ENCODE peak calls at places on chromosome 9, in seven cellular contexts. T is progenitor cell of endocrine pancreas, A is cardiac muscle cell, X is HCT116, Z is stomach, C is right lobe of liver, M is dorsolateral prefrontal cortex. E is an unnamed sample.

GRCh38 chr9:74132986-74133385 is 364.1 kb upstream of the RORB start:
- DNase-seq in M (no peak), C (no peak), Z (no peak), A (no peak), X (no peak), T (no peak), E (no peak)

GRCh38 chr9:137705443-137705863 is 86.6 kb downstream of the EHMT1 start:
- DNase-seq in Z (no peak), X (no peak), C (no peak), A (no peak), T (no peak), M (no peak), E (no peak)

GRCh38 chr9:20178679-20179078 is 389.8 kb upstream of the SLC24A2 start:
- DNase-seq in A (no peak), M (no peak), T (no peak), Z (no peak), X (no peak), C (no peak), E (no peak)

GRCh38 chr9:87340391-87340790 is 157.3 kb upstream of the DAPK1 start:
- DNase-seq in M (no peak), T (no peak), Z (no peak), X (no peak), A (no peak), C (no peak), E (no peak)

GRCh38 chr9:38380872-38381534 is 11.5 kb upstream of the ALDH1B1 start:
- DNase-seq in A (no peak), M (no peak), T (peak), X (no peak), C (peak), Z (no peak), E (no peak)

GRCh38 chr9:2872307-2872940 is 28.5 kb upstream of the PUM3 start:
- DNase-seq in A (peak), Z (no peak), T (no peak), C (no peak), X (peak), M (no peak), E (no peak)

GRCh38 chr9:122463828-122464632 is 13.7 kb downstream of the OR1J1 start:
- DNase-seq in Z (no peak), M (no peak), A (peak), T (no peak), X (peak), C (no peak), E (no peak)

GRCh38 chr9:70590264-70590646 is 175.8 kb upstream of the KLF9 start:
- DNase-seq in A (no peak), C (no peak), T (no peak), Z (no peak), M (no peak), X (no peak), E (no peak)

GRCh38 chr9:104087894-104088293 is 6.2 kb upstream of the SMC2 start:
- DNase-seq in T (no peak), M (no peak), X (no peak), C (no peak), Z (no peak), A (no peak), E (no peak)

GRCh38 chr9:6055213-6055612 is 39.8 kb upstream of the RANBP6 start:
- DNase-seq in Z (peak), M (peak), X (peak), A (peak), T (no peak), C (no peak), E (no peak)

GRCh38 chr9:77981332-77981731 is 50.3 kb downstream of the GNAQ start:
- DNase-seq in Z (peak), T (no peak), M (no peak), X (no peak), C (no peak), A (no peak), E (no peak)

GRCh38 chr9:74577956-74578355 is 80.8 kb downstream of the RORB start:
- DNase-seq in A (no peak), Z (no peak), C (no peak), X (peak), M (no peak), T (no peak), E (no peak)

GRCh38 chr9:38437193-38437823 is 13.1 kb upstream of the IGFBPL1 start:
- DNase-seq in X (no peak), A (peak), T (no peak), Z (peak), M (no peak), C (no peak), E (no peak)

GRCh38 chr9:89387197-89387849 is 69.0 kb downstream of the SECISBP2 start:
- DNase-seq in C (no peak), T (no peak), M (no peak), X (no peak), Z (no peak), A (no peak), E (no peak)

GRCh38 chr9:83034587-83034986 is 28.4 kb downstream of the RASEF start:
- DNase-seq in T (no peak), Z (no peak), A (no peak), M (no peak), X (no peak), C (no peak), E (no peak)

GRCh38 chr9:95089916-95090791 is 227.4 kb downstream of the FANCC start:
- DNase-seq in C (peak), T (no peak), X (no peak), A (no peak), Z (peak), M (no peak), E (no peak)

GRCh38 chr9:73685786-73686185 is 534.1 kb downstream of the ANXA1 start:
- DNase-seq in C (no peak), M (no peak), X (no peak), T (no peak), A (no peak), Z (no peak), E (no peak)

GRCh38 chr9:121860744-121861143 is 209.3 kb downstream of the DAB2IP start:
- DNase-seq in M (no peak), Z (no peak), X (no peak), A (peak), C (peak), T (no peak), E (no peak)

GRCh38 chr9:124480621-124480981 is 26.6 kb downstream of the NR5A1 start:
- DNase-seq in X (peak), Z (no peak), M (no peak), C (no peak), T (no peak), A (peak), E (no peak)

GRCh38 chr9:127931092-127931881 is 710 bp upstream of the PIP5KL1 start:
- DNase-seq in T (no peak), X (no peak), Z (no peak), M (no peak), A (peak), C (no peak), E (no peak)

GRCh38 chr9:114958021-114958846 is 27.8 kb upstream of the TNFSF8 start:
- DNase-seq in C (peak), M (peak), A (peak), T (no peak), X (no peak), Z (no peak), E (no peak)

GRCh38 chr9:130288926-130289705 is 23.6 kb downstream of the HMCN2 start:
- DNase-seq in Z (no peak), M (no peak), T (no peak), A (no peak), X (no peak), C (no peak), E (peak)

GRCh38 chr9:76887951-76888350 is 18.0 kb downstream of the PRUNE2 start:
- DNase-seq in M (no peak), X (no peak), A (no peak), C (no peak), Z (no peak), T (no peak), E (no peak)

GRCh38 chr9:37968228-37968672 is 64.3 kb upstream of the SLC25A51 start:
- DNase-seq in X (no peak), T (no peak), M (no peak), A (peak), C (peak), Z (no peak), E (peak)

GRCh38 chr9:76761448-76761847 is 2.8 kb upstream of the PCA3 start:
- DNase-seq in X (no peak), Z (no peak), A (peak), C (no peak), M (no peak), T (no peak), E (no peak)

GRCh38 chr9:98967257-98967656 is 23.6 kb downstream of the COL15A1 start:
- DNase-seq in M (no peak), X (no peak), Z (no peak), T (no peak), C (no peak), A (no peak), E (no peak)

DNA sequence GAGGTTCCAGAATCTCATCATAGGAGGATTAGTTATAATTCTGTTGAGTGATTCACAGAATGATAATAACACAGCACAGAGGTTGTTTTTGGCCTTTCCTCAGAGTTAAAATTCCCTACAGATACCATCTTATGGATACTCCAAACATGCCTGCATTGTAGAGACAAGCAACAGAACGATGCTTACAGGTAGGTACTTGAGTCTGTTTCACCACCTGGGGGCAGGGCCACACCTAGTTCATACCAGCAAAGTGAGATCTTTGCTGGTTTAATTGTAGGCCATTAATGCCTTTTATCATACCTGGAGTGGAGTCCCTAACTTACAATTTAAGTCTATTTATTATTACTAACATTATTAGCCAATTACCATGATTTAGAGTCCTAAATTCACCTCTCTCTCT is 416.5 kb upstream of the TLE4 start:
- DNase-seq in T (no peak), A (no peak), C (no peak), M (no peak), Z (no peak), X (no peak), E (no peak)
- TF ChIP-seq CTCF in T (no peak), A (no peak), C (no peak), M (no peak), Z (no peak), X (no peak), E (no peak)

GRCh38 chr9:134373269-134373668 is 47.0 kb downstream of the RXRA start:
- DNase-seq in X (no peak), A (no peak), T (no peak), M (no peak), C (no peak), Z (no peak), E (no peak)
- TF ChIP-seq CTCF in X (no peak), A (no peak), T (no peak), M (no peak), C (peak), Z (no peak), E (peak)

GRCh38 chr9:18228101-18228500 is 245.9 kb upstream of the ADAMTSL1 start:
- DNase-seq in A (no peak), M (no peak), C (no peak), T (no peak), X (no peak), Z (no peak), E (no peak)

GRCh38 chr9:18235181-18235908 is 238.6 kb upstream of the ADAMTSL1 start:
- DNase-seq in T (no peak), Z (no peak), C (no peak), M (no peak), A (no peak), X (no peak), E (no peak)

GRCh38 chr9:18233776-18234445 is 240.0 kb upstream of the ADAMTSL1 start:
- DNase-seq in T (no peak), X (no peak), A (no peak), C (no peak), M (no peak), Z (no peak), E (no peak)

GRCh38 chr9:18233311-18233710 is 240.6 kb upstream of the ADAMTSL1 start:
- DNase-seq in T (no peak), A (no peak), X (no peak), C (no peak), Z (no peak), M (no peak), E (no peak)

GRCh38 chr9:18229992-18230676 is 243.8 kb upstream of the ADAMTSL1 start:
- DNase-seq in A (no peak), X (no peak), T (no peak), C (no peak), Z (no peak), M (no peak), E (no peak)
- TF ChIP-seq CTCF in A (no peak), X (no peak), T (peak), C (no peak), Z (no peak), M (no peak), E (peak)

DNA sequence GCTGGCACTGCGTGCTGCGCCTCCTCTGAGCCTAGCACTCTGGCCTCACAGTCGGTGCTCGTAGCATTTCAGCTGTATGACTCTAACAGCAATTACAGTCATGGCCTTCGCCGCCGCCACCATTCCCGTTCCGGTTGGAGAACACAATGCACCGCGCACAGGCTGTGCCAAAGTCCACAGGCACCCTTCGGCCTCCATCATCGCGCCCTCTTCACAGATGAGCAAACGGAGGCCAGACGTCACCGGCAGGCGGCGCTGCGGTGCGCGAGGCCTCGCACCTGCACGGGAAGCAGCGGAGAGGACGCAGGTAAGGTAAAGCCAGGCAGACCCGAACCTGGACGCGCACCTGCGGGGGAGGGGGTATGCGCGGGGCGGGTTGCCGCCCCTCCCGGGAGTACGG is 128.9 kb downstream of the BARX1 start:
- DNase-seq in M (no peak), A (no peak), X (no peak), Z (no peak), T (peak), C (no peak), E (peak)
- TF ChIP-seq CTCF in M (peak), A (peak), X (peak), Z (no peak), T (peak), C (peak), E (peak)

GRCh38 chr9:119027901-119028699 is 341.1 kb downstream of the BRINP1 start:
- DNase-seq in C (no peak), M (no peak), T (no peak), X (no peak), Z (no peak), A (no peak), E (no peak)
- TF ChIP-seq CTCF in C (no peak), M (no peak), T (peak), X (no peak), Z (no peak), A (no peak), E (no peak)

GRCh38 chr9:131668439-131669233 is 71.2 kb downstream of the RAPGEF1 start:
- DNase-seq in C (no peak), Z (peak), X (no peak), A (peak), T (no peak), M (no peak), E (no peak)
- TF ChIP-seq CTCF in C (no peak), Z (no peak), X (no peak), A (no peak), T (no peak), M (no peak), E (peak)

GRCh38 chr9:90774682-90775081 is 26.9 kb upstream of the SYK start:
- DNase-seq in M (no peak), T (no peak), X (no peak), A (no peak), Z (no peak), C (no peak), E (no peak)
- TF ChIP-seq CTCF in M (no peak), T (no peak), X (peak), A (no peak), Z (no peak), C (no peak), E (no peak)

GRCh38 chr9:105760053-105760452 is 65.7 kb downstream of the TMEM38B start:
- DNase-seq in A (peak), T (no peak), M (no peak), Z (no peak), X (peak), C (no peak), E (no peak)
- TF ChIP-seq CTCF in A (no peak), T (no peak), M (no peak), Z (no peak), X (no peak), C (no peak), E (no peak)

DNA sequence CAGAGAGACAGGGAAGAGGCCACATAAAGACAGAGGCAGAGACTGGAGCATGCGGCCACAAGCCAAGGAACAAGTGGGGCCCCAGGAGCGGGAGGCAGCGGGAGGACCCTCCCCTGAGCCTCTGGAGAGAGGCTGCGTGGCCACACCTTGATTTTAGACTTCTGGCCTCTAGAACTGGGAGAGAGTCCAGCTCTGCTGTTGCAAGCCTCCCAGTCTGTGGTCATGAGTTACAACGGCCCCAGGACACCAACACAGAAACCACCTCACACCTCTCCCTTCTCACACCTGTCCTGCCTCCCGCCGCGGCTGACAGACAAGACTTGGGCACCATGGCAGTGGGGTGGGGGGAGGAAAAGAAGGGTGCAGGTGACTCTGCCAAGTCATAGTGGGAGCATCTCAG is 2.2 kb downstream of the INPP5E start:
- DNase-seq in C (no peak), A (peak), Z (no peak), X (no peak), M (no peak), T (no peak), E (no peak)
- TF ChIP-seq CTCF in C (no peak), A (no peak), Z (no peak), X (no peak), M (no peak), T (no peak), E (no peak)

GRCh38 chr9:126049088-126049487 is 277.5 kb upstream of the MVB12B start:
- DNase-seq in Z (no peak), M (no peak), T (no peak), A (no peak), X (no peak), C (no peak), E (no peak)
- TF ChIP-seq CTCF in Z (no peak), M (no peak), T (no peak), A (no peak), X (no peak), C (no peak), E (no peak)

E was measured in chondrocyte.